ENCODE peak calls at places on chromosomes 2 and 18, in four cellular contexts. S, K, J and U are unnamed samples.

GRCh38 chr2:128607440-128607839 is 288.8 kb upstream of the HS6ST1 start:
- DNase-seq in S (no peak), K (no peak), J (no peak), U (no peak)

GRCh38 chr2:58762176-58762781 is 521.2 kb upstream of the FANCL start:
- DNase-seq in S (no peak), K (peak), J (peak), U (peak)

GRCh38 chr2:203690110-203691047 is 16.1 kb upstream of the CD28 start:
- DNase-seq in S (no peak), K (no peak), J (no peak), U (no peak)

GRCh38 chr18:63273170-63273925 is 46.2 kb downstream of the BCL2 start:
- DNase-seq in S (no peak), K (no peak), J (no peak), U (no peak)

GRCh38 chr18:3689986-3690681 is 240.2 kb downstream of the TGIF1 start:
- DNase-seq in S (no peak), K (no peak), J (no peak), U (no peak)

GRCh38 chr2:219645631-219646527 is 18.4 kb downstream of the SLC4A3 start:
- DNase-seq in S (no peak), K (no peak), J (no peak), U (peak)

GRCh38 chr2:19947184-19947940 is 42.5 kb downstream of the WDR35 start:
- DNase-seq in S (no peak), K (no peak), J (no peak), U (no peak)

GRCh38 chr18:35072616-35073015 is 31.4 kb downstream of the MAPRE2 start:
- DNase-seq in S (no peak), K (no peak), J (no peak), U (no peak)

GRCh38 chr18:78678318-78678695 is 301.3 kb upstream of the SALL3 start:
- DNase-seq in S (no peak), K (no peak), J (no peak), U (no peak)